ENCODE peak calls at places on chromosomes 13 and 19, in nine cellular contexts. U is left cardiac atrium, E is body of pancreas, H is amygdala, V is fibroblast of pulmonary artery, M is T47D, B is fibroblast of gingiva, N is neural progenitor cell, C is amniotic stem cell. F is an unnamed sample.

GRCh38 chr19:5287066-5287465 is 53.5 kb downstream of the PTPRS start:
- DNase-seq in N (no peak), V (no peak), B (no peak), M (no peak), C (no peak), U (no peak), H (no peak), E (no peak), F (no peak)

GRCh38 chr13:32209670-32210069 is 105.5 kb downstream of the ZAR1L start:
- DNase-seq in C (no peak), V (peak; percentile 2), U (no peak), N (no peak), H (no peak), E (no peak), B (peak; percentile 16), M (no peak), F (no peak)

GRCh38 chr13:113186061-113186900 is 22.2 kb downstream of the PCID2 start:
- DNase-seq in H (no peak), V (no peak), N (no peak), E (no peak), C (no peak), U (no peak), M (no peak), B (no peak), F (no peak)

GRCh38 chr19:18785179-18786124 is 5.7 kb downstream of the COMP start:
- DNase-seq in U (peak; percentile 89), B (peak; percentile 42), V (peak; percentile 57), N (peak; percentile 94), M (peak; percentile 89), C (no peak), H (no peak), E (peak; percentile 81), F (peak; percentile 90)

GRCh38 chr19:42254083-42254849 is 662 bp downstream of the ERF start:
- DNase-seq in U (peak; percentile 76), H (peak; percentile 57), M (peak; percentile 62), B (peak; percentile 39), N (peak; percentile 94), V (peak; percentile 57), C (no peak), E (peak; percentile 82), F (peak; percentile 85)

GRCh38 chr13:111907341-111907880 is 159.5 kb upstream of the SOX1 start:
- DNase-seq in M (no peak), B (no peak), U (no peak), C (no peak), H (no peak), N (no peak), E (no peak), V (no peak), F (no peak)

GRCh38 chr13:46903748-46904147 is 6.9 kb upstream of the HTR2A start:
- DNase-seq in H (no peak), N (no peak), V (peak; percentile 36), C (no peak), B (no peak), E (no peak), U (no peak), M (no peak), F (no peak)

GRCh38 chr13:100710176-100710575 is 35.6 kb upstream of the TMTC4 start:
- DNase-seq in N (no peak), E (no peak), B (no peak), U (no peak), H (no peak), M (no peak), C (no peak), V (no peak), F (no peak)

GRCh38 chr13:94128430-94128829 is 351.1 kb downstream of the DCT start:
- DNase-seq in V (peak; percentile 6), N (no peak), H (peak; percentile 16), B (no peak), C (no peak), U (peak; percentile 26), E (peak; percentile 8), M (no peak), F (no peak)

GRCh38 chr19:10896851-10897526 is 25.6 kb downstream of the CARM1 start:
- DNase-seq in M (peak; percentile 41), B (peak; percentile 55), H (no peak), V (no peak), E (no peak), N (no peak), U (no peak), C (no peak), F (no peak)

GRCh38 chr13:68234278-68234677 is 1004.1 kb upstream of the PCDH9 start:
- DNase-seq in C (no peak), B (no peak), U (no peak), E (no peak), M (peak; percentile 13), H (no peak), V (peak; percentile 4), N (peak; percentile 36), F (no peak)

GRCh38 chr19:7968796-7969559 is 25.5 kb upstream of the TIMM44 start:
- DNase-seq in V (no peak), E (no peak), M (no peak), H (no peak), C (no peak), U (no peak), B (no peak), N (no peak), F (no peak)

GRCh38 chr13:90184355-90184754 is 1163.1 kb upstream of the MIR17HG start:
- DNase-seq in M (no peak), B (no peak), E (no peak), N (no peak), C (no peak), V (no peak), U (no peak), H (no peak), F (no peak)

GRCh38 chr13:25232937-25233515 is 54.3 kb downstream of the MTMR6 start:
- DNase-seq in B (peak; percentile 15), N (peak; percentile 48), E (peak; percentile 9), U (no peak), C (no peak), V (peak; percentile 57), H (no peak), M (peak; percentile 62), F (no peak)

GRCh38 chr13:44904982-44905381 is 84.3 kb downstream of the NUFIP1 start:
- DNase-seq in E (peak; percentile 50), U (peak; percentile 45), M (peak; percentile 58), N (no peak), B (peak; percentile 99), H (no peak), C (peak; percentile 62), V (peak; percentile 98), F (no peak)

GRCh38 chr19:1265611-1266115 is 3.5 kb upstream of the CIRBP start:
- DNase-seq in N (no peak), C (peak; percentile 56), M (no peak), E (peak; percentile 77), H (no peak), U (peak; percentile 84), V (peak; percentile 66), B (peak; percentile 95), F (peak; percentile 84)

GRCh38 chr13:32731576-32731975 is 145.3 kb downstream of the PDS5B start:
- DNase-seq in M (no peak), C (no peak), N (no peak), U (no peak), H (no peak), E (no peak), V (no peak), B (peak; percentile 69), F (no peak)

GRCh38 chr13:74289130-74289529 is 154.9 kb upstream of the KLF12 start:
- DNase-seq in N (no peak), C (no peak), V (no peak), E (no peak), B (no peak), M (no peak), H (no peak), U (no peak), F (no peak)

GRCh38 chr13:32409561-32410440 is 18.1 kb downstream of the N4BP2L1 start:
- DNase-seq in U (peak; percentile 61), V (peak; percentile 82), H (no peak), B (peak; percentile 44), E (peak; percentile 20), N (peak; percentile 60), C (no peak), M (no peak), F (no peak)

GRCh38 chr13:96958286-96958891 is 35.9 kb downstream of the OXGR1 start:
- DNase-seq in M (peak; percentile 53), C (peak; percentile 16), N (peak; percentile 64), V (peak; percentile 59), B (peak; percentile 12), U (no peak), E (peak; percentile 43), H (no peak), F (no peak)

F was measured in upper lobe of right lung.